ENCODE peak calls at places on chromosome 1, in six cellular contexts. K is caudate nucleus; J is left cardiac atrium; N is GM23248; A is HEK293T; Y is activated T-helper 1 cell treated with anti-CD3 and anti-CD28 coated beads, Interleukin-2, amount 50 U/mL, for 16 hours. B is an unnamed sample.

GRCh38 chr1:153683853-153684252 is 5.4 kb downstream of the NPR1 start:
- DNase-seq in K (no peak), J (no peak), N (peak; percentile 50), A (no peak), Y (no peak), B (no peak)

GRCh38 chr1:55694297-55694696 is 479.1 kb upstream of the USP24 start:
- DNase-seq in K (no peak), J (no peak), N (no peak), A (no peak), Y (no peak), B (no peak)

GRCh38 chr1:227920896-227921295 is 26.8 kb downstream of the WNT9A start:
- DNase-seq in K (no peak), J (peak; percentile 16), N (no peak), A (no peak), Y (no peak), B (no peak)

GRCh38 chr1:51313961-51314777 is 16.2 kb downstream of the TTC39A start:
- DNase-seq in K (no peak), J (no peak), N (peak; percentile 86), A (no peak), Y (no peak), B (no peak)

GRCh38 chr1:94550800-94551241 is 9.3 kb upstream of the F3 start:
- DNase-seq in K (no peak), J (no peak), N (no peak), A (no peak), Y (no peak), B (no peak)

GRCh38 chr1:43708006-43708412 is 673 bp downstream of the ST3GAL3 start:
- DNase-seq in K (no peak), J (no peak), N (peak; percentile 83), A (no peak), Y (no peak), B (no peak)

GRCh38 chr1:226675720-226676357 is 63.2 kb downstream of the ITPKB start:
- DNase-seq in K (no peak), J (no peak), N (no peak), A (no peak), Y (no peak), B (no peak)

GRCh38 chr1:211952299-211952698 is 83.1 kb downstream of the INTS7 start:
- DNase-seq in K (no peak), J (no peak), N (no peak), A (no peak), Y (no peak), B (no peak)

GRCh38 chr1:211653329-211653728 is 22.1 kb downstream of the NEK2 start:
- DNase-seq in K (no peak), J (no peak), N (no peak), A (no peak), Y (no peak), B (no peak)

GRCh38 chr1:247184254-247184653 is 12.4 kb upstream of the ZNF124 start:
- DNase-seq in K (no peak), J (no peak), N (no peak), A (no peak), Y (no peak), B (no peak)

GRCh38 chr1:103788377-103788776 is 38.7 kb downstream of the AMY1C start:
- DNase-seq in K (no peak), J (no peak), N (peak; percentile 34), A (no peak), Y (no peak), B (no peak)

GRCh38 chr1:33047839-33048305 is 11.2 kb upstream of the AK2 start:
- DNase-seq in K (no peak), J (no peak), N (peak; percentile 70), A (no peak), Y (no peak), B (no peak)

GRCh38 chr1:182615468-182616129 is 11.4 kb upstream of the RGS16 start:
- DNase-seq in K (no peak), J (peak; percentile 77), N (peak; percentile 65), A (no peak), Y (no peak), B (peak; percentile 53)

GRCh38 chr1:60184521-60184920 is 111.0 kb upstream of the C1orf87 start:
- DNase-seq in K (no peak), J (no peak), N (no peak), A (no peak), Y (no peak), B (no peak)

GRCh38 chr1:248905949-248906740 is at the start of gene PGBD2:
- DNase-seq in K (peak; percentile 99), J (peak; percentile 93), N (peak; percentile 96), A (peak; percentile 89), Y (peak; percentile 91), B (peak; percentile 95)

GRCh38 chr1:1324524-1325287 is at the start of the genes CPTP and INTS11:
- DNase-seq in K (peak; percentile 90), J (peak; percentile 97), N (peak; percentile 98), A (peak; percentile 99), Y (peak; percentile 95), B (peak; percentile 95)

GRCh38 chr1:7262611-7263010 is 477.4 kb downstream of the CAMTA1 start:
- DNase-seq in K (no peak), J (no peak), N (no peak), A (no peak), Y (no peak), B (no peak)

GRCh38 chr1:66750578-66750977 is 1.7 kb upstream of the DYNLT5 start:
- DNase-seq in K (no peak), J (no peak), N (no peak), A (no peak), Y (no peak), B (no peak)

GRCh38 chr1:93845554-93846150 is 33.4 kb downstream of the DNTTIP2 start:
- DNase-seq in K (peak; percentile 22), J (no peak), N (peak; percentile 95), A (no peak), Y (peak; percentile 16), B (no peak)

GRCh38 chr1:212977781-212978645 is 27.7 kb downstream of the VASH2 start:
- DNase-seq in K (no peak), J (no peak), N (no peak), A (no peak), Y (no peak), B (no peak)

GRCh38 chr1:84836145-84836544 is 56.9 kb downstream of the LPAR3 start:
- DNase-seq in K (no peak), J (no peak), N (peak; percentile 26), A (no peak), Y (no peak), B (no peak)

GRCh38 chr1:68384321-68384813 is 65.4 kb downstream of the RPE65 start:
- DNase-seq in K (peak; percentile 9), J (no peak), N (peak; percentile 98), A (peak; percentile 65), Y (no peak), B (no peak)

GRCh38 chr1:26057189-26057588 is 10.2 kb downstream of the TRIM63 start:
- DNase-seq in K (no peak), J (no peak), N (no peak), A (no peak), Y (no peak), B (no peak)

GRCh38 chr1:24928631-24929090 is 1.4 kb downstream of the RUNX3 start:
- DNase-seq in K (no peak), J (no peak), N (peak; percentile 33), A (no peak), Y (peak; percentile 40), B (no peak)

GRCh38 chr1:11655263-11656079 is 794 bp downstream of the FBXO44 start:
- DNase-seq in K (no peak), J (no peak), N (no peak), A (no peak), Y (no peak), B (no peak)

GRCh38 chr1:47696911-47697441 is 259.1 kb downstream of the FOXD2 start:
- DNase-seq in K (no peak), J (no peak), N (no peak), A (no peak), Y (no peak), B (no peak)

GRCh38 chr1:29415156-29415830 is 179.0 kb downstream of the PTPRU start:
- DNase-seq in K (no peak), J (no peak), N (no peak), A (peak; percentile 72), Y (no peak), B (no peak)

GRCh38 chr1:230891984-230892383 is 23.7 kb upstream of the C1orf198 start:
- DNase-seq in K (no peak), J (no peak), N (no peak), A (no peak), Y (no peak), B (no peak)

GRCh38 chr1:32761253-32761877 is 55.8 kb downstream of the YARS1 start:
- DNase-seq in K (no peak), J (peak; percentile 74), N (peak; percentile 84), A (no peak), Y (no peak), B (peak; percentile 72)

GRCh38 chr1:24904731-24905354 is 25.2 kb downstream of the RUNX3 start:
- DNase-seq in K (no peak), J (no peak), N (no peak), A (no peak), Y (no peak), B (no peak)

GRCh38 chr1:42052300-42052699 is 100.9 kb upstream of the GUCA2B start:
- DNase-seq in K (no peak), J (no peak), N (peak; percentile 26), A (no peak), Y (no peak), B (no peak)

GRCh38 chr1:91282695-91283420 is 121.8 kb downstream of the HFM1 start:
- DNase-seq in K (peak; percentile 26), J (peak; percentile 42), N (peak; percentile 79), A (peak; percentile 67), Y (no peak), B (no peak)

GRCh38 chr1:181094813-181095212 is 6.3 kb downstream of the IER5 start:
- DNase-seq in K (no peak), J (no peak), N (peak; percentile 94), A (no peak), Y (no peak), B (peak; percentile 33)

GRCh38 chr1:33093004-33093403 is 12.1 kb downstream of the AZIN2 start:
- DNase-seq in K (no peak), J (no peak), N (no peak), A (peak; percentile 53), Y (no peak), B (no peak)

GRCh38 chr1:93821412-93822144 is 57.4 kb downstream of the DNTTIP2 start:
- DNase-seq in K (no peak), J (no peak), N (peak; percentile 48), A (no peak), Y (no peak), B (no peak)

B was measured in ovary.